ENCODE peak calls at places on chromosomes 5 and 9, in four cellular contexts. D is ovary, O is psoas muscle, A is kidney. W is an unnamed sample.

GRCh38 chr9:68685770-68686169 is 19.3 kb upstream of the PIP5K1B start:
- DNase-seq in A (no peak), D (no peak), O (no peak), W (no peak)

GRCh38 chr9:120441446-120442279 is 138.3 kb downstream of the CDK5RAP2 start:
- DNase-seq in A (no peak), D (no peak), O (no peak), W (no peak)

GRCh38 chr5:81021951-81022687 is 62.0 kb downstream of the RASGRF2 start:
- DNase-seq in A (no peak), D (no peak), O (no peak), W (no peak)

GRCh38 chr5:8094304-8094703 is 225.4 kb downstream of the MTRR start:
- DNase-seq in A (no peak), O (no peak), D (no peak), W (no peak)

GRCh38 chr9:129483467-129484324 is 137.2 kb downstream of the C9orf50 start:
- DNase-seq in D (peak; percentile 92), O (peak; percentile 89), A (peak; percentile 97), W (peak; percentile 96)

GRCh38 chr5:173311818-173312585 is 16.2 kb downstream of the STC2 start:
- DNase-seq in A (no peak), D (no peak), O (no peak), W (no peak)

GRCh38 chr9:123356851-123357747 is 1.1 kb downstream of the CRB2 start:
- DNase-seq in O (no peak), A (no peak), D (no peak), W (no peak)

GRCh38 chr9:68797116-68797515 is 92.1 kb downstream of the PIP5K1B start:
- DNase-seq in O (no peak), A (no peak), D (no peak), W (no peak)

GRCh38 chr5:73897886-73898285 is 271.9 kb downstream of the ARHGEF28 start:
- DNase-seq in A (no peak), O (no peak), D (no peak), W (no peak)

GRCh38 chr9:16524823-16525222 is 345.6 kb downstream of the BNC2 start:
- DNase-seq in O (no peak), D (no peak), A (no peak), W (no peak)

GRCh38 chr9:71760901-71761300 is 7.4 kb downstream of the CEMIP2 start:
- DNase-seq in O (peak; percentile 23), D (no peak), A (no peak), W (no peak)

GRCh38 chr9:130118841-130119520 is 53.2 kb upstream of the NCS1 start:
- DNase-seq in O (no peak), D (no peak), A (peak; percentile 91), W (no peak)

GRCh38 chr5:176371621-176372539 is 6.6 kb downstream of the ARL10 start:
- DNase-seq in O (no peak), A (no peak), D (no peak), W (no peak)

GRCh38 chr5:97102010-97102470 is 40.4 kb downstream of the LIX1 start:
- DNase-seq in A (no peak), D (no peak), O (no peak), W (no peak)

GRCh38 chr5:65835191-65835590 is 91.2 kb upstream of the ERBIN start:
- DNase-seq in D (no peak), O (no peak), A (no peak), W (no peak)

GRCh38 chr5:131357739-131358561 is 94.1 kb downstream of the CDC42SE2 start:
- DNase-seq in D (no peak), A (no peak), O (no peak), W (no peak)

GRCh38 chr9:91820949-91821880 is 128.8 kb downstream of the ROR2 start:
- DNase-seq in O (no peak), D (no peak), A (peak; percentile 26), W (peak; percentile 24)

GRCh38 chr5:73120222-73121108 is at the start of gene TMEM171:
- DNase-seq in D (peak; percentile 24), O (peak; percentile 45), A (peak; percentile 89), W (no peak)

GRCh38 chr5:1823381-1824034 is 22.3 kb downstream of the NDUFS6 start:
- DNase-seq in A (no peak), D (no peak), O (no peak), W (peak; percentile 48)

GRCh38 chr5:38023353-38023752 is 183.5 kb upstream of the GDNF start:
- DNase-seq in A (no peak), O (no peak), D (no peak), W (no peak)

GRCh38 chr5:120366047-120366446 is 98.1 kb upstream of the PRR16 start:
- DNase-seq in D (no peak), A (no peak), O (no peak), W (no peak)

GRCh38 chr5:33662721-33663435 is 222.1 kb downstream of the TARS1 start:
- DNase-seq in D (no peak), A (no peak), O (no peak), W (no peak)

GRCh38 chr9:77453857-77454647 is 194.1 kb downstream of the GNA14 start:
- DNase-seq in A (no peak), O (no peak), D (no peak), W (no peak)

GRCh38 chr9:133780962-133781827 is 43.0 kb upstream of the SARDH start:
- DNase-seq in D (no peak), A (peak; percentile 56), O (no peak), W (peak; percentile 35)

GRCh38 chr9:70044450-70045307 is 1.0 kb downstream of the MAMDC2 start:
- DNase-seq in D (peak; percentile 55), A (no peak), O (peak; percentile 36), W (no peak)

GRCh38 chr5:56155085-56155484 is 78.0 kb downstream of the ANKRD55 start:
- DNase-seq in A (no peak), O (no peak), D (no peak), W (no peak)

GRCh38 chr9:98101868-98102273 is 17.2 kb downstream of the TRIM14 start:
- DNase-seq in D (no peak), O (no peak), A (peak; percentile 65), W (no peak)
- H3K4me1 ChIP-seq in D (no peaks in the 10 kb centered on the region), O (no peaks in the 10 kb centered on the region), A (no peaks in the 10 kb centered on the region), W (no peaks in the 10 kb centered on the region)

GRCh38 chr5:159022178-159022556 is 77.5 kb downstream of the EBF1 start:
- DNase-seq in A (peak; percentile 88), O (peak; percentile 39), D (peak; percentile 50), W (peak; percentile 85)
- H3K4me1 ChIP-seq in A (peaks cover 6% of the 10 kb centered on the region), O (peaks cover 7% of the 10 kb centered on the region), D (peaks cover 7% of the 10 kb centered on the region), W (peaks cover 9% of the 10 kb centered on the region)

GRCh38 chr9:126620478-126620877 is 6.8 kb downstream of the LMX1B start:
- DNase-seq in D (no peak), O (no peak), A (peak; percentile 33), W (no peak)
- H3K4me1 ChIP-seq in D (no peaks in the 10 kb centered on the region), O (peaks cover 3% of the 10 kb centered on the region), A (no peaks in the 10 kb centered on the region), W (no peaks in the 10 kb centered on the region)

GRCh38 chr5:148393390-148393741 is 9.6 kb downstream of the FBXO38 start:
- DNase-seq in O (no peak), A (no peak), D (no peak), W (no peak)
- H3K4me1 ChIP-seq in O (no peaks in the 10 kb centered on the region), A (no peaks in the 10 kb centered on the region), D (peaks cover 5% of the 10 kb centered on the region), W (peaks cover 5% of the 10 kb centered on the region)

GRCh38 chr9:98724810-98725530 is 16.2 kb upstream of the GABBR2 start:
- DNase-seq in A (no peak), O (no peak), D (no peak), W (no peak)

GRCh38 chr9:98726735-98727134 is 18.0 kb upstream of the GABBR2 start:
- DNase-seq in D (no peak), O (no peak), A (no peak), W (no peak)

GRCh38 chr9:98730914-98731313 is 22.2 kb upstream of the GABBR2 start:
- DNase-seq in O (no peak), D (no peak), A (no peak), W (no peak)

GRCh38 chr9:98727428-98727827 is 18.7 kb upstream of the GABBR2 start:
- DNase-seq in O (no peak), A (no peak), D (no peak), W (no peak)

DNA sequence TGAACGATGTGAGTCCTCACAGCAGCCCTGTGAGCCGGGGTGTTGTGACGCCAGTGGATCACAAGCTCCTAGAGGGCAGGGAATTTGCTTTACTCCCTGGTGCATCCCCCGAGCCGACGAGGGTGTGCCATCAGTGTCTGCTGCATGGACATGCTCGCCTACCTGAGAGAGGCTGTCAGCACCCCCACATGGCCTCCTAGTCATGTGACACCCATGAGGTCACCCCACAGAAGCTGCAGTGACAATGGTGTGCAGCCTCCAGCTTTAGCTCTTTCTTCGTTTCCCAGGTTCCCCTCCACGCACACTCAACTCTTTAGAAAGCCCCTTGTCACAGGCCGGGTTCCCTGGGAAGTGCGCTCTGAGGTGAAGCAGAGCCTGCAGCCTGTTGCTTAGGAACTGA is 19.8 kb upstream of the GABBR2 start:
- DNase-seq in O (no peak), D (no peak), A (no peak), W (no peak)
- H3K4me1 ChIP-seq in O (no peaks in the 10 kb centered on the region), D (no peaks in the 10 kb centered on the region), A (no peaks in the 10 kb centered on the region), W (no peaks in the 10 kb centered on the region)

W was measured in aorta.